ENCODE peak calls at places on chromosomes 7 and 10, in nine cellular contexts. I, J, X, P, Z, B, V, D and M are unnamed samples. For H3K27me3, the result is how much of the 10 kb centered on the place peaks cover.

GRCh38 chr10:122463466-122464157 is 2.3 kb downstream of the HTRA1 start:
- DNase-seq in B (no peak), J (no peak), D (no peak), I (no peak), V (no peak), Z (no peak), X (no peak), P (no peak), M (no peak)

GRCh38 chr7:135165862-135166261 is 4.6 kb downstream of the CYREN start:
- DNase-seq in J (no peak), Z (no peak), I (no peak), B (no peak), X (no peak), V (no peak), P (no peak), D (no peak), M (no peak)

GRCh38 chr7:2409745-2410414 is 6.5 kb downstream of the CHST12 start:
- DNase-seq in D (no peak), I (no peak), J (no peak), B (no peak), V (no peak), P (no peak), Z (no peak), X (no peak), M (no peak)

GRCh38 chr10:48716393-48716792 is 31.7 kb downstream of the WDFY4 start:
- DNase-seq in V (no peak), I (no peak), Z (no peak), D (no peak), P (no peak), B (no peak), J (no peak), X (no peak), M (no peak)

GRCh38 chr7:50538478-50538877 is 26.7 kb downstream of the DDC start:
- DNase-seq in X (no peak), I (no peak), J (no peak), Z (no peak), D (no peak), B (no peak), P (no peak), V (no peak), M (no peak)

GRCh38 chr10:23702977-23703414 is 264.1 kb downstream of the OTUD1 start:
- DNase-seq in Z (peak), V (peak), J (peak), X (peak), P (peak), I (peak), D (peak), B (peak), M (peak)

GRCh38 chr7:69597278-69598076 is 798 bp upstream of the AUTS2 start:
- DNase-seq in X (peak), Z (peak), V (no peak), D (no peak), J (no peak), I (peak), B (no peak), P (peak), M (no peak)

GRCh38 chr7:3370068-3370704 is 69.1 kb downstream of the SDK1 start:
- DNase-seq in Z (peak), D (no peak), V (no peak), P (no peak), X (no peak), B (no peak), I (no peak), J (no peak), M (no peak)

GRCh38 chr10:6778992-6779701 is 199.1 kb upstream of the PRKCQ start:
- DNase-seq in V (peak), J (no peak), P (no peak), X (peak), I (no peak), B (no peak), Z (peak), D (peak), M (peak)

GRCh38 chr7:25725483-25725882 is 426.5 kb upstream of the NFE2L3 start:
- DNase-seq in B (no peak), J (no peak), V (no peak), Z (no peak), X (no peak), D (no peak), I (peak), P (no peak), M (no peak)

GRCh38 chr10:43114031-43114742 is 24.1 kb upstream of the CSGALNACT2 start:
- DNase-seq in X (no peak), B (no peak), D (no peak), V (no peak), Z (no peak), I (no peak), P (no peak), J (no peak), M (no peak)

GRCh38 chr7:5630670-5631069 is 150.8 kb downstream of the RNF216 start:
- DNase-seq in P (no peak), X (no peak), B (peak), D (no peak), V (no peak), Z (peak), I (no peak), J (peak), M (no peak)

GRCh38 chr10:48253970-48254657 is 20.4 kb downstream of the FRMPD2 start:
- DNase-seq in B (no peak), X (peak), P (no peak), I (no peak), V (peak), D (no peak), Z (peak), J (no peak), M (peak)

GRCh38 chr10:101597036-101597435 is 8.9 kb downstream of the DPCD start:
- DNase-seq in P (no peak), Z (no peak), V (no peak), I (peak), B (no peak), X (no peak), J (no peak), D (no peak), M (no peak)

GRCh38 chr7:107220356-107220755 is 51.6 kb downstream of the HBP1 start:
- DNase-seq in V (no peak), B (no peak), J (no peak), Z (no peak), D (no peak), X (no peak), P (no peak), I (no peak), M (no peak)

GRCh38 chr10:71868192-71868697 is 17.2 kb upstream of the PSAP start:
- DNase-seq in V (peak), B (no peak), I (peak), Z (peak), P (no peak), D (no peak), X (peak), J (no peak), M (peak)

GRCh38 chr10:33211123-33211878 is 123.2 kb downstream of the NRP1 start:
- DNase-seq in I (no peak), B (peak), D (peak), V (peak), J (no peak), P (no peak), Z (peak), X (peak), M (peak)

GRCh38 chr7:152856351-152856750 is 96.8 kb downstream of the ACTR3B start:
- DNase-seq in B (no peak), J (no peak), X (no peak), V (no peak), Z (no peak), I (no peak), D (no peak), P (no peak), M (no peak)

GRCh38 chr10:112678581-112678980 is 231.6 kb downstream of the VTI1A start:
- DNase-seq in V (no peak), B (no peak), X (no peak), P (no peak), Z (peak), D (no peak), J (no peak), I (no peak), M (no peak)

GRCh38 chr7:92843781-92844180 is 7.4 kb upstream of the CDK6 start:
- DNase-seq in Z (no peak), J (no peak), I (no peak), X (no peak), B (no peak), D (no peak), P (no peak), V (no peak), M (no peak)

GRCh38 chr10:62830577-62831122 is 14.5 kb upstream of the EGR2 start:
- DNase-seq in V (no peak), P (no peak), B (no peak), I (no peak), X (peak), J (no peak), Z (no peak), D (no peak), M (no peak)

GRCh38 chr7:77903597-77903996 is 105.0 kb downstream of the PHTF2 start:
- DNase-seq in B (no peak), Z (no peak), P (no peak), D (no peak), X (peak), I (no peak), J (no peak), V (peak), M (peak)

GRCh38 chr7:140229591-140230516 is 53.1 kb upstream of the KDM7A start:
- DNase-seq in I (no peak), P (peak), V (no peak), X (no peak), B (peak), D (no peak), Z (no peak), J (peak), M (no peak)

GRCh38 chr10:5078781-5079180 is 15.4 kb upstream of the AKR1C3 start:
- DNase-seq in B (no peak), D (no peak), X (peak), P (no peak), J (no peak), Z (no peak), I (no peak), V (peak), M (no peak)

GRCh38 chr10:84138478-84139125 is 707 bp upstream of the GHITM start:
- DNase-seq in V (no peak), Z (peak), X (no peak), B (peak), J (peak), P (no peak), D (no peak), I (no peak), M (no peak)

GRCh38 chr7:50920031-50920635 is 137.4 kb upstream of the GRB10 start:
- DNase-seq in I (no peak), Z (no peak), P (no peak), D (no peak), J (no peak), V (peak), B (no peak), X (peak), M (no peak)

GRCh38 chr10:13617146-13617545 is 30.4 kb downstream of the PRPF18 start:
- DNase-seq in J (no peak), P (no peak), I (no peak), X (peak), V (no peak), Z (no peak), B (no peak), D (no peak), M (no peak)

GRCh38 chr7:159067870-159068787 is 76.5 kb downstream of the VIPR2 start:
- DNase-seq in Z (no peak), J (no peak), P (no peak), V (no peak), I (no peak), D (no peak), X (no peak), B (no peak), M (peak)

GRCh38 chr10:13481690-13482089 is 47.1 kb downstream of the BEND7 start:
- DNase-seq in X (no peak), P (no peak), I (no peak), B (no peak), J (no peak), Z (no peak), D (no peak), V (no peak), M (no peak)

GRCh38 chr7:30595461-30596042 is 874 bp downstream of the GARS1 start:
- DNase-seq in Z (no peak), B (no peak), D (no peak), P (no peak), J (no peak), V (peak), I (peak), X (peak), M (no peak)

GRCh38 chr10:77290528-77291155 is 347.0 kb downstream of the KCNMA1 start:
- DNase-seq in Z (peak), V (peak), I (peak), B (no peak), J (no peak), X (peak), P (no peak), D (peak), M (peak)

GRCh38 chr7:70156052-70156451 is 557.8 kb downstream of the AUTS2 start:
- DNase-seq in J (no peak), B (no peak), X (no peak), I (peak), D (no peak), P (no peak), Z (no peak), V (no peak), M (no peak)

GRCh38 chr7:122303522-122303970 is 1.0 kb downstream of the FEZF1 start:
- DNase-seq in Z (no peak), J (no peak), X (no peak), D (no peak), P (no peak), I (no peak), B (no peak), V (no peak), M (no peak)

GRCh38 chr7:122303971-122304603 is 463 bp downstream of the FEZF1 start:
- DNase-seq in B (no peak), V (no peak), P (peak), I (no peak), Z (no peak), X (no peak), J (no peak), D (no peak), M (no peak)

GRCh38 chr7:122304604-122304975 is at the start of gene FEZF1:
- DNase-seq in X (no peak), Z (no peak), P (no peak), I (no peak), B (no peak), D (no peak), V (peak), J (no peak), M (no peak)

GRCh38 chr7:122305475-122306319 is 1.1 kb upstream of the FEZF1 start:
- DNase-seq in Z (no peak), I (no peak), V (peak), B (no peak), D (no peak), P (peak), J (no peak), X (no peak), M (no peak)

GRCh38 chr7:122304996-122305421 is 459 bp upstream of the FEZF1 start:
- DNase-seq in X (no peak), D (no peak), I (no peak), V (no peak), Z (peak), B (no peak), J (no peak), P (no peak), M (no peak)
- H3K27me3 ChIP-seq in X (half or more), D (half or more), I (under half), V (under half), Z (half or more), B (half or more), J (under half), P (half or more), M (half or more)

DNA sequence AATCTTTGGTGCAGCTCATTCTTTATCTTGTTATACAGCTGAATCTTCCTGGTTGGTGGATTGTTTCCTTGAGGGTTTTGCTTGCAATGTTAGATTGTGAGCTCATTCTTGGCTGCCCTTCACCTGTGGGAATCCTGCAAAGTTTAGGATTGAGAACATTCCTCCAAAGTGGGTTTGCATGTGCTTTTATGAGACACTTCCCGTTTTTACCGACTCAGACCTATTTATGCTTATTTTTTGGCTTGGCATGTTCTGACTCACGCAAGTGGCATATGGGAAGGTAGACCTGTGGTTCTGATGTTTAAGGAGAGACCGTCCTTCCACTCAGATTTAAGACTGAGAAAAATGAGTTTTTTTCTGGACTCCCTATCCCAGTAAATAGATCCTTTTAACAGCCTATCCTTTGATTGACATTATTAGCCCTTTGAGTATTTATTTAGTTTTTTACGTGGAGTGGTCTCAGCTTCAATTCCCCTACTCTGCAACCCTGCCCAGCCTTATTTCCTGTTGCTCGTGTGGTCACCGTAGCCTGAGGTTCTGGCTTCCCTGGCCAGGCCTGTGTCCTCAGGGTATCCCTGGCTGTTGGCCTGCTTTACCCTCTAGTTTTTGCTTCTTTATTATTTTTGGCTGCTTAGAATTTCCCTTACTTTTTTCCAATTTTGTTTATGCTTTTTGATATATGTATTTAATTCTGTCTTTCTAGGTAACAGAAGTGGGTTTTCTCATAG is 13.4 kb upstream of the PRF1 start:
- DNase-seq in D (no peak), J (no peak), Z (no peak), P (no peak), V (peak), X (peak), B (no peak), I (no peak), M (no peak)
- H3K27ac ChIP-seq in D (no peak), J (no peak), Z (no peak), P (no peak), V (peak), X (no peak), B (no peak), I (no peak), M (no peak)

GRCh38 chr7:7505936-7506335 is 29.7 kb downstream of the COL28A1 start:
- DNase-seq in I (no peak), X (no peak), V (no peak), D (no peak), B (no peak), P (no peak), J (no peak), Z (no peak), M (no peak)
- H3K27me3 ChIP-seq in I (under half), X (under half), V (under half), D (under half), B (under half), P (under half), J (under half), Z (under half), M (under half)

DNA sequence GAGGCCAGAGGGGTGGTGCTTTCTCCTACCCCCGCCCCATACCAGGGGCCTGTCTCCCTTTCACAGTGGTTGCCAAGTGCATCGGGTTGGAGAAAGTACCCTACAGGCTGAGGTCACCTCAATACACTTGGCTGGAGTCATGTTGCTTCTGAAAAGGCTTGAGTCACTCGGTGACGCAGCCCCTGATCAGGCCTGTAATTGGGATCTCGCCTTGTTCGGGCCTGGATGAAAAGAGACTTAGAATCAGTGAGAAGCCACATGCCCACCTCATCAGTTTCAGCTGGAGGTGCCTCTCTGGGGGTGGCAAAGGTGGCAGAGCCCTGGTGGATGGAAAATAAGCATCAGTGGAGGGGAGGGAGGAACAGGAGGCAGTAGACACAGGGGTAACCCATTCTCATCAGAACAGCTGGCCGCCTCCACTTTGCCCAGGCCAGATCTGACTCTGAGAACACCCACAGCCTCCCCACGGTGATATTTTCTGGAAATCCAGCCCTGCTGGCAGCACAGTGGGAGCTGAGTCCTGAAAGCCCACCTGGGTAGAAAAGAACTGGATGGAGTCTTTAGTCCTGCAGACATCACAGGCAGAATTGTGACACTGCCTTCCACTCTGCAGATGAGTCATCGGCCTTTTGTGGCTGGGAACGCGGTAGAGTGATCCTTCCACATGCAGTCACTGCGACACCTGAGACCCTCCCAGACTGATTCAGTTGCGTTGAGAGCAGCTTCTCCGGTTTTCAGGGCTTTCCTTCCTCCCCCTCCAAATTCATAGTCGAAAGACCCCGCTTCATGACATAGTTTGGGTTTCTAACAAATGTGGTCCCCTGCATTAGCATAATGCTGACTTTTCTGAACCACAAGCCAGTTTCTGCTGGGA is 108.0 kb downstream of the GRK5 start:
- DNase-seq in J (peak), V (peak), X (peak), P (no peak), B (peak), Z (peak), I (peak), D (peak), M (peak)
- H3K27ac ChIP-seq in J (no peak), V (peak), X (peak), P (no peak), B (no peak), Z (peak), I (peak), D (peak), M (peak)

GRCh38 chr10:117553815-117554172 is 11.2 kb downstream of the EMX2 start:
- DNase-seq in V (no peak), P (no peak), Z (no peak), B (no peak), X (no peak), J (no peak), D (no peak), I (no peak), M (no peak)
- H3K27me3 ChIP-seq in V (under half), P (half or more), Z (half or more), B (half or more), X (under half), J (under half), D (half or more), I (under half), M (under half)